ENCODE peak calls at places on chromosomes 5 and 9, in eight cellular contexts. K is A549, A is H1, J is transverse colon, E is GM12878, S is HepG2, P is ovary, N is tibial nerve. W is an unnamed sample.

GRCh38 chr9:86036555-86036954 is 62.8 kb downstream of the GOLM1 start:
- DNase-seq in A (no peak), S (no peak), P (no peak), J (peak), E (no peak), N (no peak), K (no peak), W (no peak)

GRCh38 chr5:74027732-74028338 is 401.8 kb downstream of the ARHGEF28 start:
- DNase-seq in J (no peak), K (no peak), P (no peak), A (no peak), E (no peak), N (no peak), S (no peak), W (no peak)

GRCh38 chr9:12880406-12881016 is 105.7 kb downstream of the LURAP1L start:
- DNase-seq in S (no peak), P (no peak), N (no peak), K (no peak), E (no peak), A (no peak), J (no peak), W (no peak)

GRCh38 chr9:71249729-71250317 is 128.4 kb upstream of the TRPM3 start:
- DNase-seq in A (no peak), E (no peak), K (peak), J (no peak), S (peak), N (peak), P (no peak), W (no peak)

GRCh38 chr5:139660916-139661814 is 13.0 kb downstream of the CXXC5 start:
- DNase-seq in E (no peak), S (no peak), P (peak), K (no peak), J (peak), A (no peak), N (peak), W (peak)

GRCh38 chr5:86463339-86463738 is 154.4 kb upstream of the COX7C start:
- DNase-seq in P (no peak), J (no peak), K (peak), A (peak), E (no peak), N (no peak), S (peak), W (no peak)

GRCh38 chr9:134553061-134553891 is 88.3 kb upstream of the COL5A1 start:
- DNase-seq in A (no peak), E (no peak), N (no peak), J (no peak), P (peak), K (no peak), S (no peak), W (no peak)

GRCh38 chr5:94043311-94043710 is 301.9 kb upstream of the POU5F2 start:
- DNase-seq in A (no peak), E (no peak), K (no peak), N (no peak), J (no peak), P (no peak), S (no peak), W (no peak)

GRCh38 chr5:54538156-54538555 is 20.6 kb downstream of the SNX18 start:
- DNase-seq in P (no peak), E (no peak), N (no peak), A (no peak), K (no peak), S (no peak), J (no peak), W (no peak)

GRCh38 chr9:98977246-98977681 is 33.6 kb downstream of the COL15A1 start:
- DNase-seq in A (no peak), E (no peak), S (no peak), P (no peak), J (no peak), K (no peak), N (no peak), W (no peak)

GRCh38 chr5:58849995-58850667 is 267.3 kb downstream of the RAB3C start:
- DNase-seq in K (peak), S (peak), J (peak), P (no peak), A (no peak), E (no peak), N (no peak), W (peak)

GRCh38 chr5:179762781-179763176 is 30.2 kb downstream of the MAML1 start:
- DNase-seq in J (no peak), K (no peak), A (no peak), N (no peak), E (no peak), S (no peak), P (no peak), W (no peak)

GRCh38 chr5:11390369-11390768 is 513.9 kb downstream of the CTNND2 start:
- DNase-seq in S (no peak), J (no peak), A (no peak), K (no peak), N (no peak), E (no peak), P (no peak), W (no peak)

GRCh38 chr9:27088981-27089380 is 20.0 kb upstream of the TEK start:
- DNase-seq in E (no peak), S (no peak), K (no peak), P (no peak), J (no peak), A (no peak), N (no peak), W (no peak)

GRCh38 chr5:124393564-124394379 is 352.7 kb downstream of the ZNF608 start:
- DNase-seq in P (no peak), S (no peak), E (no peak), N (no peak), J (no peak), A (no peak), K (no peak), W (no peak)

GRCh38 chr5:123549256-123549904 is 37.4 kb downstream of the CSNK1G3 start:
- DNase-seq in N (no peak), A (no peak), E (peak), P (no peak), S (no peak), J (peak), K (no peak), W (no peak)

GRCh38 chr9:91921371-91921770 is 28.7 kb downstream of the ROR2 start:
- DNase-seq in P (no peak), K (no peak), E (no peak), J (no peak), A (no peak), N (no peak), S (no peak), W (peak)

GRCh38 chr5:180287868-180288267 is 4.0 kb downstream of the MAPK9 start:
- DNase-seq in A (no peak), K (no peak), E (no peak), P (no peak), S (peak), J (no peak), N (no peak), W (no peak)

GRCh38 chr5:34531736-34532135 is 124.4 kb upstream of the RAI14 start:
- DNase-seq in N (no peak), A (no peak), P (no peak), E (no peak), K (no peak), J (no peak), S (no peak), W (no peak)

GRCh38 chr5:116097301-116097700 is 12.5 kb downstream of the COMMD10 start:
- DNase-seq in E (no peak), P (no peak), J (no peak), A (no peak), K (no peak), N (no peak), S (no peak), W (no peak)

GRCh38 chr5:180494510-180495181 is 467 bp downstream of the CNOT6 start:
- DNase-seq in S (peak), P (peak), J (peak), E (no peak), N (peak), K (peak), A (no peak), W (peak)

GRCh38 chr5:14383923-14384322 is 197.7 kb upstream of the OTULINL start:
- DNase-seq in S (no peak), K (no peak), A (no peak), N (no peak), J (no peak), E (no peak), P (no peak), W (no peak)

GRCh38 chr9:126696764-126697145 is 83.0 kb downstream of the LMX1B start:
- DNase-seq in N (no peak), K (no peak), S (no peak), P (no peak), J (no peak), E (no peak), A (no peak), W (no peak)

GRCh38 chr5:91366571-91366970 is 16.5 kb downstream of the ARRDC3 start:
- DNase-seq in P (no peak), J (no peak), K (no peak), N (no peak), E (no peak), A (no peak), S (no peak), W (no peak)

GRCh38 chr9:127509261-127509954 is 58.1 kb downstream of the LRSAM1 start:
- DNase-seq in A (no peak), E (no peak), N (no peak), S (no peak), K (no peak), P (peak), J (no peak), W (no peak)

GRCh38 chr9:122087406-122088200 is 5.5 kb downstream of the TTLL11 start:
- DNase-seq in K (no peak), A (no peak), N (no peak), S (no peak), E (no peak), P (no peak), J (no peak), W (no peak)

GRCh38 chr5:159166416-159166815 is 42.9 kb downstream of the RNF145 start:
- DNase-seq in P (no peak), J (no peak), N (no peak), E (no peak), A (no peak), S (no peak), K (no peak), W (no peak)

GRCh38 chr9:70805953-70806352 is 315.5 kb downstream of the TRPM3 start:
- DNase-seq in A (no peak), J (no peak), P (peak), S (no peak), K (no peak), N (peak), E (no peak), W (no peak)

GRCh38 chr5:32852535-32852934 is 141.4 kb downstream of the NPR3 start:
- DNase-seq in J (peak), A (peak), N (peak), K (peak), E (no peak), P (no peak), S (peak), W (no peak)

GRCh38 chr5:60835554-60835953 is 8.5 kb downstream of the ELOVL7 start:
- DNase-seq in E (no peak), J (no peak), N (no peak), S (no peak), K (no peak), A (no peak), P (no peak), W (no peak)

GRCh38 chr9:127154390-127155191 is 32.2 kb upstream of the ANGPTL2 start:
- DNase-seq in K (no peak), S (no peak), E (peak), P (peak), N (peak), A (no peak), J (peak), W (peak)

GRCh38 chr5:179568731-179569130 is 18.4 kb downstream of the RUFY1 start:
- DNase-seq in A (no peak), E (no peak), P (no peak), N (no peak), J (no peak), S (no peak), K (no peak), W (no peak)

GRCh38 chr5:112752335-112752734 is 14.7 kb downstream of the APC start:
- DNase-seq in J (no peak), K (no peak), S (no peak), A (no peak), P (no peak), N (no peak), E (no peak), W (no peak)
- TF ChIP-seq EP300 in J (no peak), K (no peak), S (no peak), A (no peak), P (no peak), N (no peak), E (no peak), W (no peak)

DNA sequence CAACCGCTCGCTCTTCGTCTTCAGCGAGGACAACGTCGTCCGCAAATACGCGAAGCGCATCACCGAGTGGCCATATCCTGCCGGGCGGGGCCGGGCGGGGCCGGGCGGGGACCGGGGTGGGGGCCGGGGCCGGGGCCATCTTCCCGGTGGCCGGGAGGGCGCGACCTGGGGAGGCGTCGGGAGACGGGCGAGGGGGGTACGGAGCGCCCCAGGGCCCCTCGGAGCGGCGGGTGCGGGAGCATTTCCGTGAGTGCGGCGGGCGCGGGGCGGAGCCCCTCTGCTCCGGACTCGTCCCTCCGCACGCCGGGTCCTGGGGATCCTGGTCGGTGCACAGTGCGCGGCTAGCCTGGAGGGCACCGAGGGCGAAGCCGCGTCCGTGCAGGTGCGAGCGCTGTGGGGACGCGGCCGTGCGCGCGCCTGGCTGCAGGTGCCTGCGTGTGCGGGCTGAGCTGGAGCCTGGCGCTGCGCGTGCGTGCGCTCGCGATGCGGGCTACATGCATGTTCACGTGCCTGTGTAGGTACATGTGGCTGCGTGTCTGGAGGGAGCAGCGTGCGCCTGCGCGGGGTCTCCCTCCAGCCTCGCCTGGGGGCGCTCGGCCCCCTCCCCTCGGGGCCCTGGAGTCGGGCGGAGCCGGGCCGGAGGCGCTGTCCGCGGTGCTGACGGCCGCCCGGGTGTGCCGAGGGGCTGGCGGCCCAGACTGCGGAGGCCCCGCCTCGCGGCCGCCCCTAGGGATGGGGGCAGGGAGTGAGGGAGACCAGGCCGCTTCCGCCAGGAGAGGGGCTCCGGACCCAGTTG is 762 bp downstream of the CACNA1B start:
- DNase-seq in A (peak), N (no peak), S (no peak), P (no peak), E (no peak), K (no peak), J (no peak), W (no peak)
- TF ChIP-seq EP300 in A (no peak), N (no peak), S (no peak), P (no peak), E (no peak), K (no peak), J (no peak), W (no peak)

GRCh38 chr9:113531919-113532808 is 68.6 kb downstream of the RGS3 start:
- DNase-seq in A (no peak), J (no peak), S (no peak), K (no peak), P (no peak), N (no peak), E (no peak), W (no peak)

GRCh38 chr9:113530942-113531341 is 67.4 kb downstream of the RGS3 start:
- DNase-seq in S (no peak), J (no peak), E (no peak), P (no peak), N (no peak), A (no peak), K (no peak), W (no peak)

GRCh38 chr9:113530022-113530635 is 66.6 kb downstream of the RGS3 start:
- DNase-seq in K (no peak), S (no peak), N (no peak), E (no peak), A (no peak), J (no peak), P (no peak), W (no peak)

GRCh38 chr9:113533335-113534225 is 70.1 kb downstream of the RGS3 start:
- DNase-seq in J (no peak), K (no peak), S (no peak), N (no peak), A (no peak), P (no peak), E (no peak), W (no peak)

GRCh38 chr9:113532809-113533190 is 69.3 kb downstream of the RGS3 start:
- DNase-seq in P (no peak), E (no peak), J (no peak), A (no peak), S (no peak), N (no peak), K (no peak), W (no peak)
- TF ChIP-seq EP300 in P (no peak), E (no peak), J (no peak), A (no peak), S (no peak), N (no peak), K (no peak), W (no peak)

GRCh38 chr5:154741415-154741814 is 13.8 kb upstream of the LARP1 start:
- DNase-seq in N (no peak), J (no peak), K (no peak), E (no peak), A (no peak), P (no peak), S (no peak), W (no peak)
- TF ChIP-seq EP300 in N (no peak), J (no peak), K (no peak), E (no peak), A (no peak), P (no peak), S (no peak), W (no peak)

GRCh38 chr5:167440846-167441245 is 850.6 kb upstream of the WWC1 start:
- DNase-seq in P (no peak), K (no peak), S (no peak), N (no peak), J (no peak), A (no peak), E (no peak), W (no peak)
- TF ChIP-seq EP300 in P (no peak), K (no peak), S (no peak), N (no peak), J (no peak), A (no peak), E (no peak), W (no peak)

GRCh38 chr9:72306771-72307170 is 58.2 kb downstream of the ZFAND5 start:
- DNase-seq in K (no peak), E (no peak), P (no peak), A (no peak), S (no peak), N (no peak), J (no peak), W (no peak)

GRCh38 chr9:72305102-72305546 is 59.9 kb downstream of the ZFAND5 start:
- DNase-seq in E (no peak), K (peak), J (peak), P (peak), S (peak), N (peak), A (peak), W (peak)

GRCh38 chr9:72313507-72313906 is 51.5 kb downstream of the ZFAND5 start:
- DNase-seq in N (no peak), E (no peak), S (no peak), K (no peak), J (no peak), A (no peak), P (no peak), W (no peak)

GRCh38 chr9:72312563-72312962 is 52.4 kb downstream of the ZFAND5 start:
- DNase-seq in N (no peak), J (no peak), P (no peak), E (no peak), S (no peak), K (no peak), A (no peak), W (no peak)

DNA sequence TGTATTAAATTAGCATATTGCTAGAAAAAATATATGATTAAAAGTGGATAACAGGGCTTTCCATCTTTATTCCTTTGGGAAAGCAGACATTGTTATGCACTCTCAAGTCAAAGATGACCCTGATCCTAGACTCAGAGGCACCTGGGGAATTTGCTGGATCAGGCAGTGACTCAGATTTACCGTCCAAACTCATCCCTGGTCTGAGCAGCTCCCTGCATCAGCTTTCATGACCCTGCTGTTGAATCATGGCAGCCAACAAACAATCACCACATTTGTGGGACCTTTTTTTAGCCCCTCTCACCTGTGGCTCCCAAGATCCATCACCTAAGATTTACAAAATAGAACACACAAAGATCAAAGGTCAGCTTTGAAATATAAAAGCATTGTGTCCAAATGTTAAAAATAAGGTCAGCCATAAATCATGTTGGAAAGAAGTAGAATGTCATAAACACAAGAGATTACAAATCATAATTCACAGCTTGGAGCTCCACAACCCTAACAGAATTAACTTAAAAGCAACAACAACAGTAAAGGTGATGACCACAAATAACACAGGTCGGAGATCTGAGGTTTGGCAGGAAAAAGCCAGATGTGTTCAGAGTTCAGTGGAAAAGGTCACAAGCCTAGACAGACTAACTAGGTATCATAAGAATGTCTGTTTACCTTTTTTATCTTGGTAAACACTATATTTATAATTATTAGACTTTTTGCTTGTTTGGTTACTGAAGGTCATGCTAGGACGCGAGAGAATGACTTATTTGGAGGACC is 55.5 kb downstream of the ZFAND5 start:
- DNase-seq in K (no peak), A (no peak), S (no peak), N (no peak), E (no peak), P (no peak), J (no peak), W (no peak)
- TF ChIP-seq EP300 in K (no peak), A (no peak), S (no peak), N (no peak), E (no peak), P (no peak), J (no peak), W (no peak)

GRCh38 chr5:157113007-157113406 is 4.2 kb upstream of the HAVCR2 start:
- DNase-seq in J (no peak), A (no peak), E (no peak), S (no peak), N (no peak), K (no peak), P (no peak), W (no peak)
- TF ChIP-seq EP300 in J (no peak), A (no peak), E (no peak), S (no peak), N (no peak), K (no peak), P (no peak), W (no peak)

GRCh38 chr5:126888180-126888579 is 111.2 kb downstream of the LMNB1 start:
- DNase-seq in P (no peak), E (no peak), N (no peak), A (no peak), S (no peak), J (no peak), K (no peak), W (no peak)

GRCh38 chr5:126878624-126879023 is 101.7 kb downstream of the LMNB1 start:
- DNase-seq in J (no peak), S (no peak), K (no peak), E (no peak), N (no peak), P (no peak), A (no peak), W (no peak)

GRCh38 chr5:126883801-126884200 is 106.9 kb downstream of the LMNB1 start:
- DNase-seq in S (no peak), P (no peak), N (no peak), J (no peak), K (no peak), E (no peak), A (no peak), W (no peak)

GRCh38 chr5:126881821-126882220 is 104.9 kb downstream of the LMNB1 start:
- DNase-seq in E (no peak), A (no peak), J (no peak), K (no peak), N (no peak), P (no peak), S (no peak), W (no peak)

GRCh38 chr5:126884269-126884819 is 107.4 kb downstream of the LMNB1 start:
- DNase-seq in E (no peak), S (no peak), P (no peak), A (no peak), K (no peak), J (no peak), N (no peak), W (no peak)
- TF ChIP-seq EP300 in E (no peak), S (no peak), P (no peak), A (no peak), K (no peak), J (no peak), N (no peak), W (no peak)